ENCODE peak calls at places on chromosomes 5 and 9, in nine cellular contexts. B, E, C, M, N, W, X, F and R are unnamed samples.

GRCh38 chr5:65198777-65199120 is 283.0 kb downstream of the ADAMTS6 start:
- DNase-seq in E (no peak), X (no peak), N (no peak), C (peak; percentile 86), M (no peak), F (no peak), W (no peak), B (no peak), R (peak; percentile 97)

GRCh38 chr9:6417186-6417585 is 4.2 kb downstream of the UHRF2 start:
- DNase-seq in W (peak; percentile 56), X (no peak), F (no peak), C (no peak), B (no peak), E (no peak), N (no peak), M (no peak), R (peak; percentile 27)

GRCh38 chr9:89941875-89942274 is 337.1 kb downstream of the GADD45G start:
- DNase-seq in M (no peak), F (no peak), N (no peak), W (no peak), B (no peak), E (no peak), X (no peak), C (peak; percentile 91), R (peak; percentile 62)

GRCh38 chr5:54634089-54634488 is 116.5 kb downstream of the SNX18 start:
- DNase-seq in M (no peak), F (no peak), B (no peak), C (no peak), X (no peak), N (no peak), E (no peak), W (no peak), R (no peak)

GRCh38 chr9:131478421-131478868 is 24.3 kb upstream of the POMT1 start:
- DNase-seq in B (peak; percentile 74), E (peak; percentile 81), W (peak; percentile 88), X (peak; percentile 67), M (peak; percentile 33), N (peak; percentile 63), C (peak; percentile 18), F (peak; percentile 74), R (peak; percentile 56)

GRCh38 chr5:80962630-80963520 is 2.7 kb downstream of the RASGRF2 start:
- DNase-seq in W (no peak), B (no peak), M (no peak), X (no peak), C (peak; percentile 19), F (no peak), E (peak; percentile 15), N (no peak), R (no peak)

GRCh38 chr5:176416123-176416924 is at the start of gene CLTB:
- DNase-seq in F (peak; percentile 93), E (peak; percentile 97), C (peak; percentile 79), M (peak; percentile 70), B (peak; percentile 93), W (peak; percentile 94), N (peak; percentile 87), X (peak; percentile 95), R (peak; percentile 93)

GRCh38 chr5:1066676-1067075 is 45.2 kb downstream of the SLC12A7 start:
- DNase-seq in F (no peak), N (no peak), E (no peak), X (no peak), W (no peak), B (no peak), C (no peak), M (no peak), R (no peak)

GRCh38 chr5:2238732-2239131 is 356.0 kb upstream of the IRX4 start:
- DNase-seq in B (no peak), N (no peak), W (no peak), C (no peak), E (no peak), M (no peak), X (no peak), F (no peak), R (no peak)

GRCh38 chr5:142131394-142131793 is 22.8 kb downstream of the NDFIP1 start:
- DNase-seq in F (no peak), E (no peak), X (no peak), B (no peak), W (no peak), N (no peak), M (no peak), C (no peak), R (no peak)

GRCh38 chr5:125698420-125698819 is 724.8 kb upstream of the GRAMD2B start:
- DNase-seq in F (no peak), M (no peak), E (no peak), W (no peak), B (no peak), C (no peak), N (no peak), X (no peak), R (no peak)

GRCh38 chr5:96149021-96149420 is 187.4 kb upstream of the ELL2 start:
- DNase-seq in B (no peak), C (no peak), N (no peak), E (no peak), W (no peak), M (no peak), X (no peak), F (no peak), R (no peak)

GRCh38 chr5:143874312-143874711 is 62.4 kb downstream of the HMHB1 start:
- DNase-seq in X (no peak), W (no peak), M (no peak), F (no peak), N (no peak), C (peak; percentile 34), B (no peak), E (no peak), R (peak; percentile 9)

GRCh38 chr5:127313847-127314473 is 23.4 kb downstream of the MEGF10 start:
- DNase-seq in B (peak; percentile 68), X (peak; percentile 71), N (no peak), F (peak; percentile 55), W (peak; percentile 82), E (peak; percentile 58), C (peak; percentile 54), M (no peak), R (peak; percentile 73)

GRCh38 chr5:146878471-146879172 is at the start of gene PPP2R2B:
- DNase-seq in F (no peak), M (no peak), E (peak; percentile 89), C (peak; percentile 12), W (no peak), X (no peak), B (peak; percentile 86), N (peak; percentile 69), R (peak; percentile 57)

GRCh38 chr9:136081826-136082495 is 13.1 kb downstream of the NACC2 start:
- DNase-seq in B (peak; percentile 26), E (peak; percentile 1), C (no peak), F (no peak), W (no peak), X (no peak), N (no peak), M (no peak), R (no peak)

GRCh38 chr9:136084191-136084944 is 10.7 kb downstream of the NACC2 start:
- DNase-seq in N (no peak), M (no peak), W (no peak), B (peak; percentile 25), X (no peak), E (peak; percentile 1), F (no peak), C (no peak), R (no peak)

GRCh38 chr9:136082496-136083361 is 12.4 kb downstream of the NACC2 start:
- DNase-seq in F (no peak), E (peak; percentile 1), M (no peak), N (no peak), W (no peak), B (peak; percentile 12), C (no peak), X (no peak), R (no peak)

GRCh38 chr9:136085815-136086212 is 9.3 kb downstream of the NACC2 start:
- DNase-seq in X (no peak), B (peak; percentile 23), E (no peak), M (no peak), F (no peak), N (no peak), W (no peak), C (no peak), R (no peak)

DNA sequence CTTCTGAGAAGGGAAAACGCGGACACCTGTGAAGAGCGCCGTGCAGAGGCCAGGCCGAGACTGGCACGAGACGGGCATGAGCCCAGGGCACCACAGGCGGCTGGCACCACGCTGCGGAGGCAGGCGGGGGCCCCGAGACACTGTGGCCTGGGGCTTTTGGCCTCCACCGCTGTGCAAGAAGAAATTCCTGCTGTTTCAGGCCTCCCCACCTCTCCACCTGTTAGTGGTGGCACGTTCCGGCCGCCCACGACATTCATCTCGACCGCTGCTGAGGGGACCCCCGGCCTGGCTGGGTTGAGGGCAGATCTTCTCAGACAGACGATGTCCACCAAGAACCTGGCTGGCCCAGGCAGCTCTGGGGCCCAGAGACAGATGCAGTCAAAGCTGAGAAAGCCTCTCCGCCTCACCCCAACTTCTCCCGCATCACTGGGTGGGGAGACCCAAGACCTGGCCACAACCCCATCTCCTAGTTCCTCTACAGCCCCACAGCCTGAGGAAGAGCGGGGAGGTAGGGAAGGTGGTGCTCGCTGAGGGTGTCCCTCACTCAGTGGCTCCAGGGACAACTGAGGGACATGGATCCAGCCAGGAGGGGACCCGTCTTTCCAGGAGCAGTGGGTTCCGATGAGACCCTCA is 11.4 kb downstream of the NACC2 start:
- DNase-seq in F (no peak), N (no peak), X (no peak), E (peak; percentile 0), B (peak; percentile 15), M (no peak), C (no peak), W (no peak), R (no peak)
- H3K4me1 ChIP-seq in F (peaks cover 4% of the 10 kb centered on the region), N (no peaks in the 10 kb centered on the region), X (peaks cover 85% of the 10 kb centered on the region), E (peaks cover 3% of the 10 kb centered on the region), B (no peaks in the 10 kb centered on the region), M (peaks cover 7% of the 10 kb centered on the region), C (no peaks in the 10 kb centered on the region), W (peaks cover 4% of the 10 kb centered on the region), R (no peaks in the 10 kb centered on the region)

GRCh38 chr5:151496041-151496484 is 48.7 kb downstream of the SLC36A1 start:
- DNase-seq in F (no peak), E (peak; percentile 79), X (no peak), M (peak; percentile 71), N (no peak), C (peak; percentile 8), W (no peak), B (peak; percentile 83), R (no peak)
- H2AFZ ChIP-seq in F (no peak overlapping the region), E (peak overlapping the region; percentile 54), X (no peak overlapping the region), M (no peak overlapping the region), N (peak overlapping the region; percentile 75), C (no peak overlapping the region), W (no peak overlapping the region), B (no peak overlapping the region), R (no peak overlapping the region)

DNA sequence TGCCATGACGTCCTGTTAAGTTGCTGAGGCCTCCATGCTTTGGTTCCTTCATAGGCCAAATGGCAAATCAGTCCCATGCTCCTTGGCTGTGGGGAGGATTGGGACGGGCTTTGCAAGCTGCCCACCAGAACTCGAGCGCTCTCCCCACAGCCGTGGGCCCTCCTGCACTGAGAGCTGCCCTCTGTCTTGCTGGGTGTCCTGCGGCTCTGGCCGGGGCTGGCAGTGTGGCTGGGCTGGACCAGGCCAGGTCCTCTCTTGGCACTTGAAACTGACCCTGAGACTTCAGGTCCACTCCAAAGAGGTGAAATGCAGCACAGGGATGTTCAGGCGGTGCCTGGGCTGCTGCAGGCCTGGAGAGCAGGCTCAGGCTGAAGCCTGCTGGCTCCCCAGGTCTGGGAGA is 7.0 kb downstream of the MYMK start:
- DNase-seq in C (no peak), X (no peak), W (no peak), F (no peak), N (no peak), M (no peak), B (no peak), E (no peak), R (no peak)
- H3K4me1 ChIP-seq in C (no peaks in the 10 kb centered on the region), X (peaks cover 27% of the 10 kb centered on the region), W (no peaks in the 10 kb centered on the region), F (no peaks in the 10 kb centered on the region), N (no peaks in the 10 kb centered on the region), M (peaks cover 7% of the 10 kb centered on the region), B (no peaks in the 10 kb centered on the region), E (no peaks in the 10 kb centered on the region), R (no peaks in the 10 kb centered on the region)

GRCh38 chr5:102933300-102933699 is 178.2 kb downstream of the PAM start:
- DNase-seq in E (no peak), W (no peak), M (no peak), B (no peak), C (no peak), F (no peak), X (no peak), N (no peak), R (no peak)
- H2AFZ ChIP-seq in E (no peak overlapping the region), W (no peak overlapping the region), M (no peak overlapping the region), B (no peak overlapping the region), C (no peak overlapping the region), F (no peak overlapping the region), X (no peak overlapping the region), N (no peak overlapping the region), R (no peak overlapping the region)